ENCODE peak calls at places on chromosomes 1 and 21, in four cellular contexts. One of them, this sample, is unnamed.

GRCh38 chr1:10507111-10507879 is 32.5 kb downstream of the PEX14 start:
- DNase-seq in GM12891: peak; percentile 47
- DNase-seq in GM12878: no peak
- DNase-seq in K562: peak; percentile 63
- DNase-seq in this sample: peak; percentile 58

GRCh38 chr1:70458120-70458519 is 47.1 kb downstream of the CTH start:
- DNase-seq in GM12891: no peak
- DNase-seq in GM12878: no peak
- DNase-seq in K562: no peak
- DNase-seq in this sample: no peak

GRCh38 chr1:64251971-64252370 is 48.5 kb downstream of the UBE2U start:
- DNase-seq in GM12891: no peak
- DNase-seq in GM12878: no peak
- DNase-seq in K562: no peak
- DNase-seq in this sample: no peak

GRCh38 chr1:234987415-234988159 is 141.1 kb downstream of the TOMM20 start:
- DNase-seq in GM12891: no peak
- DNase-seq in GM12878: no peak
- DNase-seq in K562: no peak
- DNase-seq in this sample: no peak

GRCh38 chr21:39150316-39150715 is 32.9 kb downstream of the PSMG1 start:
- DNase-seq in GM12891: no peak
- DNase-seq in GM12878: no peak
- DNase-seq in K562: no peak
- DNase-seq in this sample: no peak

GRCh38 chr1:192763243-192763642 is 45.6 kb upstream of the RGS2 start:
- DNase-seq in GM12891: no peak
- DNase-seq in GM12878: no peak
- DNase-seq in K562: no peak
- DNase-seq in this sample: no peak

GRCh38 chr1:209202826-209203439 is 380.6 kb upstream of the CAMK1G start:
- DNase-seq in GM12891: peak; percentile 25
- DNase-seq in GM12878: no peak
- DNase-seq in K562: peak; percentile 47
- DNase-seq in this sample: peak; percentile 5

GRCh38 chr1:194102607-194103006 is 916.2 kb upstream of the B3GALT2 start:
- DNase-seq in GM12891: no peak
- DNase-seq in GM12878: no peak
- DNase-seq in K562: no peak
- DNase-seq in this sample: no peak

GRCh38 chr1:222543817-222544216 is 4.1 kb downstream of the HHIPL2 start:
- DNase-seq in GM12891: no peak
- DNase-seq in GM12878: no peak
- DNase-seq in K562: no peak
- DNase-seq in this sample: no peak

GRCh38 chr1:58718435-58718834 is 18.6 kb upstream of the MYSM1 start:
- DNase-seq in GM12891: no peak
- DNase-seq in GM12878: no peak
- DNase-seq in K562: no peak
- DNase-seq in this sample: no peak

GRCh38 chr1:174206148-174206826 is 47.0 kb downstream of the RABGAP1L start:
- DNase-seq in GM12891: no peak
- DNase-seq in GM12878: no peak
- DNase-seq in K562: no peak
- DNase-seq in this sample: peak; percentile 73

GRCh38 chr1:2112280-2112701 is 62.1 kb downstream of the PRKCZ start:
- DNase-seq in GM12891: no peak
- DNase-seq in GM12878: peak; percentile 28
- DNase-seq in K562: no peak
- DNase-seq in this sample: peak; percentile 27

GRCh38 chr1:47659141-47659540 is 221.3 kb downstream of the FOXD2 start:
- DNase-seq in GM12891: no peak
- DNase-seq in GM12878: no peak
- DNase-seq in K562: no peak
- DNase-seq in this sample: no peak

GRCh38 chr21:15174923-15175322 is 110.1 kb upstream of the NRIP1 start:
- DNase-seq in GM12891: no peak
- DNase-seq in GM12878: no peak
- DNase-seq in K562: no peak
- DNase-seq in this sample: no peak

GRCh38 chr1:171653796-171654704 is 1.6 kb upstream of the MYOC start:
- DNase-seq in GM12891: no peak
- DNase-seq in GM12878: no peak
- DNase-seq in K562: no peak
- DNase-seq in this sample: no peak

GRCh38 chr1:153122831-153123421 is 9.6 kb upstream of the SPRR2F start:
- DNase-seq in GM12891: no peak
- DNase-seq in GM12878: peak; percentile 40
- DNase-seq in K562: no peak
- DNase-seq in this sample: no peak

GRCh38 chr1:232422098-232422497 is 207.8 kb downstream of the SIPA1L2 start:
- DNase-seq in GM12891: no peak
- DNase-seq in GM12878: no peak
- DNase-seq in K562: no peak
- DNase-seq in this sample: no peak

GRCh38 chr1:214228976-214229375 is 52.0 kb upstream of the SMYD2 start:
- DNase-seq in GM12891: no peak
- DNase-seq in GM12878: no peak
- DNase-seq in K562: no peak
- DNase-seq in this sample: no peak

GRCh38 chr1:24861821-24862727 is 68.0 kb downstream of the RUNX3 start:
- DNase-seq in GM12891: no peak
- DNase-seq in GM12878: no peak
- DNase-seq in K562: no peak
- DNase-seq in this sample: no peak

DNA sequence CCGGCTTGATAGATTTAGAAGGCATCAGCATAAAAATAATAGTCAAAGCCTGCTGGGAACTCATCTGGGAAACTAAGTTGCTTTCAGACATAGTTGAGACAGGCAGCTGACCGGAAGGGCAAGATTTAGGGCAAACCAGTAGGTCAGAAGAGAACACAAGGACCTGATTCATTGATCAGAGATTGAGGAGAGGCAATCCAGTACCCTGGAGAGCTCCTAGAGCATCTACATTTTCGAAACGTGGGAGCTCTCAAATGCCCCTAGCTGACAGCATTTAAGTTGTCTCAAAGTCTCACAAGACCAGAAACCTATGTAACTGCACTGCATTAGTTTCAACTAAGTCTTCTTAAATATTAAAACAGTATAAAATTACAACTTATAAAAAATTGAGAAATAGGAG is 22.9 kb upstream of the MTF2 start:
- DNase-seq in GM12891: no peak
- DNase-seq in GM12878: no peak
- DNase-seq in K562: peak; percentile 21
- DNase-seq in this sample: no peak
- TF ChIP-seq SPI1 in GM12891: no peak
- TF ChIP-seq SPI1 in GM12878: no peak
- TF ChIP-seq SPI1 in K562: no peak
- TF ChIP-seq SPI1 in this sample: no peak

DNA sequence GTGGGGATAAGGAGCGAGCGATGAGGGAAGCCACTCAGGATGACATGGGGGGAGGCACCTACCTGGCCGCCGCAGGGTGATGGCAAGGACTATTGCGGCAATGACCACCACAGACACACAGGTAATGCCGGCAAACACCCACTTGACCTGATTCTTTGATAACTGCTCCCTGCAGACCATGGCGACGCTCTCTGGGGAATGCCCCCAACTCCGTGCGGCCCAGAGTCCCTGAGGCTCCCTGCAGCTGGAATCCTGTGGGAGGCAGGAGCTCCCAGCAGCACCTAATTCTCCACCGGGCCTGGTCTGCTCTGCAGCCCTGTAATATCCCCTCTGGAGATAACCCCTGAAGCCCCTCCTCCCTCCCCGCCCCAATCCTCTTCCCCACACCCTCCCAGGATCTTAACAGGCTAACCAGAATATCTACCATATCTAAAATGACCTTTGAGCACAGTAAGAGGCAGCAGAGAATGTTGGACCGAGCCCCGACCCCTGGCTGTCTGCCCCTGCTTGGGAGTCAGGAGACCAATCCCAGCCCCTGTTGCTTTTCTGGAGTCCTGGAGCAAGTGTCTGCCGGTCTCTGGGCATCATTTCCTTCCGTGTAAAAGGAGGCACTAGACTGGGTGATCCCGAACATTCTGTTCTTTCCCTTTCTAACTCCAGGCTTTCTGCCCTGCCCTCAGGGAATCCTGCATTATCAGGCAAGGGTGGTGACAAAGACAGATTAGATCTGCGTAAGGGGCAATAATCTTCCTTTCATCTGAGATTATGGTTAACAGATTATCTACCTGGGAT is at the start of gene FAM151A:
- DNase-seq in GM12891: no peak
- DNase-seq in GM12878: no peak
- DNase-seq in K562: no peak
- DNase-seq in this sample: no peak
- TF ChIP-seq SPI1 in GM12891: no peak
- TF ChIP-seq SPI1 in GM12878: no peak
- TF ChIP-seq SPI1 in K562: no peak
- TF ChIP-seq SPI1 in this sample: no peak

DNA sequence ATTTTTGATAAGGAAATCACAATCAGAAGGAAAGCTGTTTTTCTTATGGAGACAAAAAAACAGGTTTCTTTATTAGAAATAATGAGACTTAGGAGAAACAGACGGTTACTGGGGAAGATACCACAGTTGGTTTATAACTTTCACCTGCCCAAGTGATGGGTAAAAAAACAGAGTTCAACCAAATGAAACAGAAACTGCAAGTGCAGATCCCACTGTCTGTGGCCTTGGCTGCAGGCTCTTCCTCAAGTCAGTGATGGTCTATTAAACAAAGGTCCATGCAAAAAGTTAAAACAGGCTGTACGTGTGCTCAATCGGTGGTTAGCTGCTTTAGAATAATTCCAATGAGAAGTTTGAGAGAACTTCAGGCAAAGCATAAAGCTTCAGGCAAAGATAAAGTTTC is 112.1 kb upstream of the NEGR1 start:
- DNase-seq in GM12891: no peak
- DNase-seq in GM12878: no peak
- DNase-seq in K562: no peak
- DNase-seq in this sample: no peak
- TF ChIP-seq SPI1 in GM12891: no peak
- TF ChIP-seq SPI1 in GM12878: no peak
- TF ChIP-seq SPI1 in K562: no peak
- TF ChIP-seq SPI1 in this sample: no peak

GRCh38 chr1:180571832-180572636 is 13.3 kb downstream of the OVAAL start:
- DNase-seq in GM12891: no peak
- DNase-seq in GM12878: no peak
- DNase-seq in K562: peak; percentile 23
- DNase-seq in this sample: no peak
- TF ChIP-seq SPI1 in GM12891: no peak
- TF ChIP-seq SPI1 in GM12878: no peak
- TF ChIP-seq SPI1 in K562: no peak
- TF ChIP-seq SPI1 in this sample: no peak

GRCh38 chr21:44780140-44780508 is 21.5 kb downstream of the UBE2G2 start:
- DNase-seq in GM12891: no peak
- DNase-seq in GM12878: no peak
- DNase-seq in K562: no peak
- DNase-seq in this sample: no peak
- TF ChIP-seq SPI1 in GM12891: no peak
- TF ChIP-seq SPI1 in GM12878: no peak
- TF ChIP-seq SPI1 in K562: no peak
- TF ChIP-seq SPI1 in this sample: no peak

GRCh38 chr1:72166426-72166825 is 115.9 kb downstream of the NEGR1 start:
- DNase-seq in GM12891: no peak
- DNase-seq in GM12878: no peak
- DNase-seq in K562: no peak
- DNase-seq in this sample: no peak
- TF ChIP-seq SPI1 in GM12891: no peak
- TF ChIP-seq SPI1 in GM12878: no peak
- TF ChIP-seq SPI1 in K562: no peak
- TF ChIP-seq SPI1 in this sample: no peak

GRCh38 chr1:156914440-156914856 is 6.0 kb upstream of the LRRC71 start:
- DNase-seq in GM12891: no peak
- DNase-seq in GM12878: no peak
- DNase-seq in K562: peak; percentile 95
- DNase-seq in this sample: no peak
- TF ChIP-seq SPI1 in GM12891: no peak
- TF ChIP-seq SPI1 in GM12878: no peak
- TF ChIP-seq SPI1 in K562: no peak
- TF ChIP-seq SPI1 in this sample: no peak

GRCh38 chr1:202162418-202163280 is 2.2 kb upstream of the PTPN7 start:
- DNase-seq in GM12891: no peak
- DNase-seq in GM12878: no peak
- DNase-seq in K562: peak; percentile 50
- DNase-seq in this sample: peak; percentile 61

GRCh38 chr1:202165267-202165941 is 5.0 kb upstream of the PTPN7 start:
- DNase-seq in GM12891: no peak
- DNase-seq in GM12878: no peak
- DNase-seq in K562: peak; percentile 79
- DNase-seq in this sample: no peak

GRCh38 chr1:202162049-202162417 is 1.6 kb upstream of the PTPN7 start:
- DNase-seq in GM12891: peak; percentile 52
- DNase-seq in GM12878: peak; percentile 45
- DNase-seq in K562: peak; percentile 74
- DNase-seq in this sample: peak; percentile 82

GRCh38 chr1:202164271-202165037 is 4.1 kb upstream of the PTPN7 start:
- DNase-seq in GM12891: peak; percentile 76
- DNase-seq in GM12878: peak; percentile 56
- DNase-seq in K562: peak; percentile 65
- DNase-seq in this sample: no peak

GRCh38 chr1:202163281-202164270 is 3.2 kb upstream of the PTPN7 start:
- DNase-seq in GM12891: no peak
- DNase-seq in GM12878: no peak
- DNase-seq in K562: no peak
- DNase-seq in this sample: no peak
- TF ChIP-seq SPI1 in GM12891: no peak
- TF ChIP-seq SPI1 in GM12878: no peak
- TF ChIP-seq SPI1 in K562: no peak
- TF ChIP-seq SPI1 in this sample: no peak